ENCODE peak calls at places on chromosomes 16 and 17, in six cellular contexts. V is IMR-90, H is PC-3, T is GM23248, R is mammary epithelial cell, O is H9. C is an unnamed sample.

GRCh38 chr16:51465026-51465425 is 314.0 kb upstream of the SALL1 start:
- DNase-seq in V (peak), H (no peak), T (peak), R (peak), O (no peak), C (peak)

GRCh38 chr17:47851764-47852112 is 775 bp upstream of the SP6 start:
- DNase-seq in V (no peak), H (no peak), T (no peak), R (no peak), O (peak), C (no peak)

GRCh38 chr17:49845210-49845782 is 2.6 kb downstream of the TAC4 start:
- DNase-seq in V (no peak), H (no peak), T (no peak), R (no peak), O (no peak), C (no peak)

GRCh38 chr16:90018297-90019200 is 707 bp downstream of the DBNDD1 start:
- DNase-seq in V (no peak), H (peak), T (peak), R (no peak), O (peak), C (no peak)

GRCh38 chr16:72783716-72784320 is 264.1 kb downstream of the ZFHX3 start:
- DNase-seq in V (peak), H (peak), T (peak), R (no peak), O (no peak), C (peak)

GRCh38 chr16:82700541-82701240 is 73.9 kb downstream of the CDH13 start:
- DNase-seq in V (peak), H (no peak), T (peak), R (no peak), O (no peak), C (peak)

GRCh38 chr17:146983-147761 is 9.8 kb downstream of the SCGB1C2 start:
- DNase-seq in V (no peak), H (no peak), T (no peak), R (no peak), O (no peak), C (no peak)

GRCh38 chr16:72001180-72001890 is 1.1 kb upstream of the PKD1L3 start:
- DNase-seq in V (no peak), H (no peak), T (no peak), R (no peak), O (no peak), C (no peak)

GRCh38 chr16:51723016-51723724 is 572.1 kb upstream of the SALL1 start:
- DNase-seq in V (no peak), H (no peak), T (no peak), R (no peak), O (no peak), C (no peak)

GRCh38 chr16:882256-882655 is 81.7 kb upstream of the GNG13 start:
- DNase-seq in V (no peak), H (no peak), T (no peak), R (no peak), O (no peak), C (no peak)

GRCh38 chr16:10883004-10883403 is 6.0 kb downstream of the CIITA start:
- DNase-seq in V (no peak), H (peak), T (no peak), R (no peak), O (no peak), C (no peak)
- H3K27ac ChIP-seq in V (no peak), H (no peak), T (no peak), R (no peak), O (no peak), C (no peak)

GRCh38 chr17:78111727-78112507 is 16.6 kb downstream of the TMC6 start:
- DNase-seq in V (no peak), H (no peak), T (no peak), R (no peak), O (no peak), C (no peak)
- H3K9ac ChIP-seq in V (no peak), H (no peak), T (no peak), R (no peak), O (no peak), C (no peak)

GRCh38 chr17:1985093-1985492 is 40.0 kb downstream of the RTN4RL1 start:
- DNase-seq in V (no peak), H (no peak), T (no peak), R (no peak), O (no peak), C (no peak)
- H3K27ac ChIP-seq in V (no peak), H (no peak), T (no peak), R (no peak), O (no peak), C (no peak)

DNA sequence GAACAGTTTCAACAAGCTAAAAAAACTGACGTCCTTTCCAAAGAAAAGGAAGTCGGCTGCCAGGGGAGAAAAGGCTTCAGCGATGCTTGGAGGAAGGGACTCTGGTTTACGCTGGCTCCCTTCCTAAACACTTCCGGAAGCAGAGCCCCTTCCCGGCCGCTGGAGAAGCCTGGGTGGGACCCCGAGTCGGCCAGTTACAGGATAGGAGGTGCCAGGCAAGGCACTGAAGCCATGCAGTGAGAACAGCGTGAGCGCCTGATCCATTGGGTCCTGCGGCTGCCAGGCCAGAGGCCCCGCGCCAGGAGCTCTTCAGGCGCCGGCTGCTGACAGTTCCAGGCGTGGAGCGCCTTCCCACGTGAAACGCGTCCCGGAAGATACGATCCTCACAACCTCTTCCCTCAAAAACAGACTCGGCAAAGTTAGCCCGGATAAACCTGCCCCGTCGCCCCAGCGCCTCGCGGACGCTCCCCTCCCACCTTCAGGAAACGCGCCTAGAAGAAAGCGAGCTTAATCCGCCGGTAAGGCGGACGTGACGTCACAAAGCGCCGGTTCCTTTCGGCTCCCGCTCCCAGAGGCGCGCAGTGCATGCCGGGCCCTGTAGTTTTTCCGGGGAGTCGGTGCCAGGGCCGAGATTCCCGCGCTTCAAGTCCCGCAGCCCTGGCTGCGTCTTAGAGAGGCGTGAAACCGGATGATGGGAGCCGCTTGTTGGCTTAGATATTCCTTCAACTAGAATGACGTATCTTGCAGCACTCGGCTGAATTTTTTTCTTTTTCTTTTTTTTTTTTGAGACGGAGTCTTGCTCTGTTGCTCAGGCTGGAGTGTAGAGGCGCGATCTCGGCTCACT is at the start of gene ADAT1:
- DNase-seq in V (peak), H (peak), T (peak), R (peak), O (peak), C (peak)
- H3K9ac ChIP-seq in V (peak), H (peak), T (peak), R (peak), O (peak), C (peak)

GRCh38 chr17:57915980-57916757 is 39.0 kb downstream of the CUEDC1 start:
- DNase-seq in V (peak), H (no peak), T (no peak), R (no peak), O (peak), C (no peak)
- H3K27ac ChIP-seq in V (no peak), H (no peak), T (no peak), R (no peak), O (no peak), C (no peak)

GRCh38 chr16:9154576-9155410 is 63.3 kb downstream of the HAPSTR1 start:
- DNase-seq in V (peak), H (no peak), T (no peak), R (no peak), O (no peak), C (no peak)

GRCh38 chr16:9151597-9151996 is 60.2 kb downstream of the HAPSTR1 start:
- DNase-seq in V (peak), H (no peak), T (peak), R (no peak), O (no peak), C (no peak)

GRCh38 chr16:9152649-9153501 is 61.4 kb downstream of the HAPSTR1 start:
- DNase-seq in V (no peak), H (no peak), T (no peak), R (no peak), O (no peak), C (no peak)

GRCh38 chr16:9155876-9156275 is 64.4 kb downstream of the HAPSTR1 start:
- DNase-seq in V (no peak), H (no peak), T (no peak), R (no peak), O (no peak), C (no peak)

GRCh38 chr16:9153502-9153864 is 62.0 kb downstream of the HAPSTR1 start:
- DNase-seq in V (no peak), H (no peak), T (no peak), R (no peak), O (no peak), C (no peak)
- H3K9ac ChIP-seq in V (no peak), H (no peak), T (no peak), R (no peak), O (no peak), C (no peak)

DNA sequence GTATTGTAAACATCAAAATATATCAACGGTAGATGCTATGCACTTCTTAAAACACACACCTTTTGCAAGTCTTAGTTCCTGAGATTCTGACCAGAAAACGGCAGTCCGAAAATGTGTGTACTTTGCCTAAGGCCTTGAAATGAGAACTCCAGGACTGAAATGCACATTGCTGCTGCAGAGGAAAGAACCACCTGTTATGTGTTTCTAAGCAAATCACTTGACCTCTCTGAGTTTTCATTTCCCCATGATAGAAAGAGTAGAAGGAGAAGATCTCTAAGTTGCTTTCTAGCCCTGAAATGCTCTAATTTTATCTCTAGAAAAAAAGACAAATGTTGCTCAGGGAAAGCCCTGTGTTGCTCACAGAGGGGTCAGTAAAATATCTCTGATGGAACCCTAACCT is 9.9 kb downstream of the CCDC182 start:
- DNase-seq in V (no peak), H (no peak), T (no peak), R (no peak), O (no peak), C (no peak)
- H3K27ac ChIP-seq in V (no peak), H (no peak), T (no peak), R (no peak), O (no peak), C (no peak)

GRCh38 chr16:69885722-69886121 is 65.4 kb upstream of the CLEC18A start:
- DNase-seq in V (no peak), H (no peak), T (no peak), R (no peak), O (no peak), C (no peak)
- H3K9ac ChIP-seq in V (no peak), H (no peak), T (no peak), R (no peak), O (no peak), C (no peak)

GRCh38 chr16:20610192-20610891 is 34.2 kb upstream of the ACSM2B start:
- DNase-seq in V (no peak), H (no peak), T (no peak), R (no peak), O (no peak), C (no peak)

GRCh38 chr16:20611975-20612471 is 35.9 kb upstream of the ACSM2B start:
- DNase-seq in V (no peak), H (no peak), T (no peak), R (no peak), O (no peak), C (no peak)

GRCh38 chr16:20610892-20611349 is 34.8 kb upstream of the ACSM2B start:
- DNase-seq in V (no peak), H (no peak), T (no peak), R (no peak), O (no peak), C (no peak)

GRCh38 chr16:20612551-20613470 is 36.6 kb upstream of the ACSM2B start:
- DNase-seq in V (no peak), H (no peak), T (no peak), R (no peak), O (no peak), C (no peak)

GRCh38 chr16:20611350-20611902 is 35.3 kb upstream of the ACSM2B start:
- DNase-seq in V (no peak), H (no peak), T (no peak), R (no peak), O (no peak), C (no peak)
- H3K27ac ChIP-seq in V (no peak), H (no peak), T (no peak), R (no peak), O (no peak), C (no peak)

C was measured in astrocyte.